ENCODE peak calls at places on chromosomes 4 and X, in ten cellular contexts. B is left colon; H is endothelial cell; S is HT-29; C is EH; P is heart right ventricle; W is CD4-positive, alpha-beta T cell; Y is hypothalamus; L is iris pigment epithelial cell; Q is SK-N-SH. J is an unnamed sample.

GRCh38 chr4:139014391-139015268 is 951 bp upstream of the NOCT start:
- DNase-seq in H (no peak), L (peak; percentile 87), Q (peak; percentile 44), S (peak; percentile 77), B (no peak), P (no peak), W (no peak), C (peak; percentile 96), Y (no peak), J (no peak)

GRCh38 chr4:123096038-123096437 is 173.6 kb upstream of the NUDT6 start:
- DNase-seq in B (no peak), Y (no peak), W (no peak), L (peak; percentile 56), S (peak; percentile 42), H (peak; percentile 22), P (no peak), Q (no peak), C (peak; percentile 31), J (no peak)

GRCh38 chrX:105297041-105297440 is 76.5 kb upstream of the TEX13A start:
- DNase-seq in Q (no peak), C (peak; percentile 3), B (no peak), P (no peak), W (no peak), S (no peak), L (peak; percentile 53), Y (no peak), H (no peak), J (no peak)

GRCh38 chr4:141807073-141807472 is 170.7 kb downstream of the IL15 start:
- DNase-seq in H (no peak), Q (no peak), W (no peak), L (peak; percentile 72), B (no peak), C (peak; percentile 77), Y (no peak), S (no peak), P (no peak), J (no peak)

GRCh38 chr4:110211007-110211769 is 12.8 kb upstream of the ELOVL6 start:
- DNase-seq in H (no peak), P (no peak), Q (peak; percentile 56), B (peak; percentile 14), W (no peak), L (peak; percentile 65), Y (no peak), C (peak; percentile 51), S (peak; percentile 50), J (peak; percentile 58)

GRCh38 chrX:56066016-56066415 is 166.1 kb upstream of the KLF8 start:
- DNase-seq in Y (no peak), B (no peak), S (no peak), L (no peak), W (no peak), Q (no peak), H (no peak), P (no peak), C (no peak), J (no peak)

GRCh38 chr4:11514780-11515432 is 86.2 kb upstream of the HS3ST1 start:
- DNase-seq in S (no peak), Q (no peak), W (no peak), H (no peak), P (no peak), B (no peak), L (no peak), Y (no peak), C (no peak), J (no peak)

GRCh38 chr4:74503580-74503979 is 58.6 kb downstream of the AREG start:
- DNase-seq in S (no peak), B (no peak), Q (no peak), L (peak; percentile 62), Y (no peak), W (no peak), H (no peak), P (no peak), C (peak; percentile 79), J (no peak)

GRCh38 chr4:39446842-39447573 is 11.7 kb downstream of the RPL9 start:
- DNase-seq in Q (no peak), W (peak; percentile 7), S (peak; percentile 87), C (peak; percentile 22), B (peak; percentile 88), H (peak; percentile 67), L (peak; percentile 79), Y (peak; percentile 6), P (peak; percentile 56), J (peak; percentile 62)

GRCh38 chrX:81708506-81708905 is 506.6 kb downstream of the SH3BGRL start:
- DNase-seq in L (peak; percentile 7), C (no peak), B (no peak), W (no peak), P (no peak), S (no peak), H (no peak), Y (no peak), Q (no peak), J (no peak)

GRCh38 chrX:20382518-20383291 is 116.0 kb upstream of the RPS6KA3 start:
- DNase-seq in B (no peak), L (no peak), Y (no peak), S (peak; percentile 48), C (no peak), P (no peak), H (no peak), W (no peak), Q (peak; percentile 10), J (no peak)

GRCh38 chr4:56026596-56026995 is 77.9 kb downstream of the CEP135 start:
- DNase-seq in H (no peak), B (no peak), Q (no peak), Y (no peak), L (peak; percentile 26), C (peak; percentile 16), P (no peak), S (no peak), W (no peak), J (no peak)

GRCh38 chrX:119694601-119695534 is 1.9 kb upstream of the SEPTIN6 start:
- DNase-seq in H (no peak), S (no peak), P (no peak), L (no peak), Q (peak; percentile 17), W (no peak), C (peak; percentile 11), B (no peak), Y (no peak), J (no peak)

GRCh38 chrX:76555816-76556215 is 128.3 kb downstream of the MAGEE1 start:
- DNase-seq in C (peak; percentile 14), P (no peak), S (peak; percentile 81), W (no peak), Y (no peak), Q (peak; percentile 2), H (peak; percentile 41), L (peak; percentile 47), B (peak; percentile 6), J (no peak)

GRCh38 chrX:43176686-43177085 is 398.7 kb upstream of the PPP1R2C start:
- DNase-seq in Y (no peak), B (no peak), L (no peak), H (no peak), C (no peak), S (no peak), Q (no peak), P (no peak), W (no peak), J (no peak)

GRCh38 chrX:12241026-12241425 is 102.8 kb downstream of the FRMPD4 start:
- DNase-seq in L (no peak), Q (no peak), W (no peak), C (peak; percentile 67), Y (no peak), S (no peak), H (no peak), B (no peak), P (no peak), J (no peak)

GRCh38 chr4:168124008-168124641 is 31.8 kb downstream of the ANXA10 start:
- DNase-seq in H (no peak), W (no peak), L (peak; percentile 79), P (no peak), Q (no peak), Y (no peak), C (peak; percentile 64), S (no peak), B (no peak), J (no peak)

GRCh38 chr4:85776579-85776978 is 301.6 kb downstream of the ARHGAP24 start:
- DNase-seq in Y (no peak), S (no peak), P (no peak), L (peak; percentile 71), C (peak; percentile 32), B (no peak), W (no peak), Q (no peak), H (no peak), J (no peak)

GRCh38 chr4:34412233-34412632 is 1832.1 kb downstream of the ARAP2 start:
- DNase-seq in C (no peak), Y (no peak), S (no peak), P (no peak), H (no peak), Q (no peak), B (no peak), W (no peak), L (no peak), J (no peak)

GRCh38 chr4:169096221-169096620 is 86.2 kb upstream of the CBR4 start:
- DNase-seq in H (no peak), S (no peak), B (no peak), P (no peak), W (no peak), Y (no peak), Q (no peak), L (no peak), C (peak; percentile 39), J (no peak)

GRCh38 chr4:47785196-47785595 is 52.7 kb downstream of the CORIN start:
- DNase-seq in B (no peak), Y (no peak), Q (no peak), H (no peak), S (no peak), W (no peak), P (no peak), L (no peak), C (no peak), J (no peak)

GRCh38 chr4:110055014-110055768 is 142.5 kb downstream of the EGF start:
- DNase-seq in H (no peak), S (no peak), Y (no peak), L (peak; percentile 30), B (no peak), C (peak; percentile 24), W (no peak), Q (no peak), P (no peak), J (no peak)

GRCh38 chrX:37998586-37999267 is 7.6 kb upstream of the SYTL5 start:
- DNase-seq in C (peak; percentile 6), H (no peak), Y (no peak), L (peak; percentile 76), W (no peak), P (no peak), B (no peak), Q (no peak), S (no peak), J (no peak)

GRCh38 chr4:144178414-144178813 is 37.9 kb upstream of the GYPA start:
- DNase-seq in H (no peak), P (no peak), Y (no peak), L (peak; percentile 10), B (no peak), Q (no peak), C (no peak), S (no peak), W (no peak), J (no peak)

GRCh38 chrX:10111364-10112148 is 45.2 kb upstream of the CLCN4 start:
- DNase-seq in Y (no peak), P (no peak), Q (no peak), L (peak; percentile 64), C (peak; percentile 40), S (no peak), B (peak; percentile 50), H (no peak), W (peak; percentile 61), J (peak; percentile 28)

GRCh38 chrX:128310912-128311311 is 258.7 kb upstream of the ACTRT1 start:
- DNase-seq in L (no peak), H (no peak), B (no peak), Q (no peak), S (no peak), C (no peak), W (no peak), P (no peak), Y (no peak), J (no peak)

GRCh38 chr4:122857160-122857559 is 30.5 kb downstream of the FGF2 start:
- DNase-seq in H (no peak), S (no peak), Y (no peak), B (no peak), W (no peak), C (no peak), L (no peak), Q (no peak), P (no peak), J (no peak)

J was measured in immature natural killer cell.